ENCODE peak calls at places on chromosomes 12 and 14, in nine cellular contexts. M, I, F, Q, D, J, T, C and R are unnamed samples. For H3K4me1 and H3K9me3, the result is how much of the 10 kb centered on the place peaks cover.

GRCh38 chr14:44370727-44371126 is 136.4 kb downstream of the FSCB start:
- DNase-seq in I (no peak), Q (no peak), J (no peak), C (no peak), T (no peak), D (no peak), M (no peak), F (no peak), R (no peak)

GRCh38 chr12:108630481-108631207 is 3.0 kb downstream of the SELPLG start:
- DNase-seq in T (no peak), C (no peak), D (no peak), F (no peak), M (no peak), Q (no peak), I (no peak), J (no peak), R (no peak)

GRCh38 chr12:92827836-92828431 is 101.2 kb downstream of the EEA1 start:
- DNase-seq in M (peak), C (no peak), J (no peak), T (peak), I (no peak), F (peak), D (no peak), Q (peak), R (no peak)

GRCh38 chr14:50003213-50004021 is 110.5 kb downstream of the ARF6 start:
- DNase-seq in C (no peak), D (peak), F (peak), I (peak), Q (peak), J (peak), T (no peak), M (peak), R (peak)

GRCh38 chr12:92992041-92992440 is 62.9 kb upstream of the EEA1 start:
- DNase-seq in T (no peak), Q (no peak), C (no peak), J (no peak), M (no peak), D (no peak), I (no peak), F (no peak), R (no peak)

GRCh38 chr14:104135121-104135903 is 3.1 kb upstream of the KIF26A start:
- DNase-seq in J (peak), T (no peak), D (no peak), F (no peak), I (no peak), Q (peak), M (peak), C (no peak), R (no peak)

GRCh38 chr12:4292266-4293063 is 18.9 kb downstream of the CCND2 start:
- DNase-seq in M (no peak), C (no peak), I (no peak), T (no peak), Q (no peak), J (peak), D (no peak), F (no peak), R (no peak)

GRCh38 chr12:20567413-20567812 is 127.7 kb upstream of the SLCO1C1 start:
- DNase-seq in I (no peak), M (peak), D (no peak), T (no peak), F (no peak), C (no peak), Q (no peak), J (no peak), R (no peak)

GRCh38 chr12:9948606-9949286 is 16.6 kb upstream of the CLEC2A start:
- DNase-seq in F (no peak), Q (no peak), I (no peak), M (no peak), J (no peak), T (no peak), D (no peak), C (no peak), R (no peak)

GRCh38 chr12:27966870-27967269 is 5.7 kb downstream of the PTHLH start:
- DNase-seq in I (no peak), C (no peak), F (peak), D (no peak), Q (peak), M (peak), J (no peak), T (peak), R (no peak)

GRCh38 chr12:109710747-109711595 is 2.7 kb upstream of the FAM222A start:
- DNase-seq in F (no peak), I (no peak), C (no peak), M (no peak), J (no peak), D (no peak), T (peak), Q (peak), R (no peak)

GRCh38 chr12:71639341-71639760 is 24.3 kb downstream of the ZFC3H1 start:
- DNase-seq in J (no peak), C (no peak), M (no peak), I (no peak), Q (peak), T (no peak), F (no peak), D (no peak), R (no peak)

GRCh38 chr14:91925727-91926121 is 21.8 kb downstream of the FBLN5 start:
- DNase-seq in I (no peak), M (no peak), J (no peak), Q (no peak), F (no peak), C (no peak), T (no peak), D (no peak), R (peak)

GRCh38 chr14:54906075-54906474 is 3.4 kb upstream of the GCH1 start:
- DNase-seq in F (no peak), Q (no peak), M (no peak), D (no peak), C (no peak), T (no peak), I (no peak), J (no peak), R (no peak)

GRCh38 chr14:54902521-54903420 is at the start of gene GCH1:
- DNase-seq in T (no peak), M (peak), C (peak), J (peak), I (peak), F (peak), D (peak), Q (peak), R (peak)

GRCh38 chr14:54901380-54902142 is 1.1 kb downstream of the GCH1 start:
- DNase-seq in T (no peak), Q (no peak), D (peak), J (no peak), F (no peak), C (no peak), I (no peak), M (peak), R (peak)

GRCh38 chr14:54902143-54902520 is 494 bp downstream of the GCH1 start:
- DNase-seq in M (no peak), D (peak), T (no peak), J (peak), I (peak), C (peak), F (peak), Q (peak), R (peak)
- TF ChIP-seq POLR2AphosphoS5 in M (no peak), D (peak), T (no peak), J (peak), I (peak), C (no peak), F (no peak), Q (no peak), R (no peak)

GRCh38 chr14:61365667-61366194 is 44.4 kb downstream of the PRKCH start:
- DNase-seq in C (no peak), T (no peak), Q (no peak), D (no peak), M (peak), F (no peak), I (no peak), J (no peak), R (no peak)
- H3K4me1 ChIP-seq in C (under half), T (under half), Q (under half), D (under half), M (under half), F (under half), I (under half), J (under half), R (under half)

DNA sequence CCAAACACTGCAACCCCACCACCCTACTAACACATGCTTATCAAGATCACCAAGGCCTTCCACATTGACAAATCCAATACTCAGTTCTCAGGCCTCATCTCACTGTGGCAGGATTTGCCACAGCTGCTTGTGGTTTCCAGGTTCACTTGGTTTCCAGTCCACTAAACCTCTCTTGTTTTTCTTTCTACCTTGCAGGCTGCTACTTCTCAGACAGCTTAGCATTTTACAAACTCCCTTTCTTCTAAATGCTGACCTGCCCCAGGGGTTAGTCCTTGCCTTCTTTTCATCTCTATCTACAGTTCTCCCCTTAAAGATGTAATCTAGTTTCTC is 84.1 kb downstream of the BCAT1 start:
- DNase-seq in C (no peak), J (no peak), I (no peak), F (no peak), D (no peak), T (no peak), M (no peak), Q (no peak), R (no peak)
- H3K9me3 ChIP-seq in C (under half), J (under half), I (under half), F (under half), D (under half), T (under half), M (under half), Q (under half), R (under half)

DNA sequence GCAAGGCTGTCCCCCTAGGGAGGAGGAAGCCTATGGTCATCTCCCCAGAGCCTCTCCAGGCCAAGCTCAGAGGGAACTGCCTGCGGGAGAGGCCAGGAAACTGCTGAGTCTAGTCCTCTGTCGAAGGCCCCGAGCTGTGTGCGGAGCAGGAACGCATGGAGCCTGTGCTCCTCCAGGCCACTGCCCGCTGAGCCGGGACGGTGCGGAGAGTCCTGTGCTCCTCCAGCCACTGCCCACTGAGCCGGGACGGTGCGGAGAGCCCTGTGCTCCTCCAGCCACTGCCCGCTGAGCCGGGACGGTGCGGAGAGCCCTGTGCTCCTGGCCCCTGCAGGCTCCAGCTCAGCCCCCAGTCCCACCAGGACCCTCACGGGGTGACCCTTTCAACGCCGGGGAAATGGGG is 85.3 kb downstream of the ADGRD1 start:
- DNase-seq in J (peak), D (no peak), T (no peak), F (no peak), I (no peak), Q (no peak), C (no peak), M (no peak), R (no peak)
- TF ChIP-seq POLR2AphosphoS5 in J (no peak), D (no peak), T (no peak), F (no peak), I (no peak), Q (no peak), C (no peak), M (no peak), R (no peak)

GRCh38 chr14:61568572-61569011 is 126.7 kb upstream of the HIF1A start:
- DNase-seq in C (no peak), I (peak), F (no peak), T (no peak), D (no peak), M (no peak), J (no peak), Q (no peak), R (no peak)
- H3K4me1 ChIP-seq in C (under half), I (under half), F (half or more), T (under half), D (under half), M (under half), J (half or more), Q (half or more), R (under half)

GRCh38 chr14:100807979-100808734 is 17.8 kb upstream of the MEG3 start:
- DNase-seq in C (no peak), F (no peak), I (no peak), M (no peak), D (no peak), Q (no peak), T (no peak), J (no peak), R (no peak)

GRCh38 chr14:100813291-100813690 is 12.6 kb upstream of the MEG3 start:
- DNase-seq in F (no peak), C (no peak), I (no peak), D (no peak), Q (no peak), J (no peak), T (no peak), M (no peak), R (no peak)

GRCh38 chr14:100810861-100811461 is 15.0 kb upstream of the MEG3 start:
- DNase-seq in F (no peak), T (no peak), I (no peak), J (no peak), D (no peak), C (no peak), Q (no peak), M (no peak), R (no peak)

GRCh38 chr14:100807496-100807895 is 18.4 kb upstream of the MEG3 start:
- DNase-seq in F (no peak), D (no peak), I (no peak), M (no peak), T (no peak), C (no peak), J (no peak), Q (no peak), R (no peak)

GRCh38 chr14:100810435-100810834 is 15.5 kb upstream of the MEG3 start:
- DNase-seq in D (no peak), M (no peak), Q (no peak), J (no peak), T (no peak), F (no peak), C (no peak), I (no peak), R (no peak)
- H3K9me3 ChIP-seq in D (under half), M (under half), Q (half or more), J (under half), T (under half), F (under half), C (half or more), I (under half), R (under half)